ENCODE peak calls at places on chromosomes 5 and 9, in six cellular contexts. H is activated naive CD4-positive, alpha-beta T cell treated with Interleukin-2 at 50 U/mL for 16 hours; Y is CD8-positive, alpha-beta memory T cell; J is foreskin fibroblast; I is stimulated activated CD4-positive, alpha-beta T cell treated with anti-CD3 and anti-CD28 coated beads, Interleukin-1b, Interleukin-23, amount 100 ng/mL, for 48 hours; T is activated T-cell treated with anti-CD3 and anti-CD28 coated beads for 24 hours. P is an unnamed sample.

GRCh38 chr5:77679791-77680190 is 41.3 kb upstream of the OTP start:
- DNase-seq in H (no peak), Y (no peak), J (peak; percentile 64), I (no peak), T (no peak), P (no peak)

GRCh38 chr5:97062046-97062445 is 80.4 kb downstream of the LIX1 start:
- DNase-seq in H (no peak), Y (no peak), J (no peak), I (no peak), T (no peak), P (no peak)

GRCh38 chr5:95664204-95664786 is 17.7 kb downstream of the RFESD start:
- DNase-seq in H (peak; percentile 20), Y (peak; percentile 17), J (no peak), I (no peak), T (peak; percentile 25), P (no peak)

GRCh38 chr5:142811840-142812557 is 41.8 kb downstream of the ARHGAP26 start:
- DNase-seq in H (no peak), Y (no peak), J (no peak), I (no peak), T (no peak), P (no peak)

GRCh38 chr5:1967716-1968115 is 85.0 kb upstream of the IRX4 start:
- DNase-seq in H (no peak), Y (no peak), J (no peak), I (no peak), T (no peak), P (peak; percentile 23)

GRCh38 chr9:120109242-120109641 is 470.7 kb downstream of the CDK5RAP2 start:
- DNase-seq in H (no peak), Y (no peak), J (no peak), I (no peak), T (no peak), P (peak; percentile 75)

GRCh38 chr9:124174385-124174784 is 83.4 kb upstream of the NEK6 start:
- DNase-seq in H (no peak), Y (no peak), J (no peak), I (no peak), T (no peak), P (no peak)

GRCh38 chr9:73441890-73442818 is 290.5 kb downstream of the ANXA1 start:
- DNase-seq in H (no peak), Y (no peak), J (peak; percentile 3), I (no peak), T (no peak), P (no peak)

GRCh38 chr9:22483528-22484060 is 37.0 kb downstream of the DMRTA1 start:
- DNase-seq in H (no peak), Y (no peak), J (no peak), I (no peak), T (no peak), P (no peak)

GRCh38 chr5:175718401-175719108 is 60.7 kb downstream of the HRH2 start:
- DNase-seq in H (peak; percentile 76), Y (peak; percentile 34), J (no peak), I (peak; percentile 75), T (peak; percentile 66), P (no peak)

GRCh38 chr5:180389252-180390101 is 36.3 kb upstream of the GFPT2 start:
- DNase-seq in H (no peak), Y (no peak), J (no peak), I (no peak), T (no peak), P (no peak)

GRCh38 chr9:81492710-81493447 is 196.5 kb downstream of the TLE1 start:
- DNase-seq in H (no peak), Y (no peak), J (peak; percentile 92), I (no peak), T (no peak), P (no peak)

GRCh38 chr5:42021119-42021518 is 96.0 kb downstream of the FBXO4 start:
- DNase-seq in H (no peak), Y (no peak), J (peak; percentile 12), I (no peak), T (no peak), P (no peak)

GRCh38 chr9:135035781-135036760 is 51.4 kb upstream of the OLFM1 start:
- DNase-seq in H (no peak), Y (no peak), J (no peak), I (no peak), T (no peak), P (no peak)

GRCh38 chr9:127263664-127264063 is 910 bp upstream of the GARNL3 start:
- DNase-seq in H (no peak), Y (no peak), J (peak; percentile 3), I (no peak), T (no peak), P (no peak)

GRCh38 chr5:181070523-181070922 is 30.5 kb downstream of the BTNL9 start:
- DNase-seq in H (no peak), Y (no peak), J (no peak), I (no peak), T (no peak), P (no peak)

GRCh38 chr5:71810023-71810422 is 90.9 kb downstream of the CARTPT start:
- DNase-seq in H (no peak), Y (no peak), J (no peak), I (no peak), T (no peak), P (no peak)

GRCh38 chr5:133861161-133861737 is 107.2 kb downstream of the C5orf15 start:
- DNase-seq in H (no peak), Y (no peak), J (no peak), I (peak; percentile 17), T (peak; percentile 15), P (no peak)

GRCh38 chr5:141564216-141564692 is 54.5 kb downstream of the DIAPH1 start:
- DNase-seq in H (peak; percentile 64), Y (peak; percentile 80), J (peak; percentile 86), I (peak; percentile 55), T (peak; percentile 67), P (peak; percentile 54)

GRCh38 chr5:15515229-15515628 is 15.2 kb downstream of the FBXL7 start:
- DNase-seq in H (no peak), Y (no peak), J (no peak), I (no peak), T (no peak), P (no peak)